ENCODE peak calls at places on chromosomes 11 and 22, in six cellular contexts. G, T, R, W, H and U are unnamed samples.

GRCh38 chr11:44333271-44334218 is 23.6 kb upstream of the ALX4 start:
- DNase-seq in W (no peak), R (no peak), G (no peak), H (no peak), T (no peak), U (no peak)

GRCh38 chr11:405976-406795 is 8.6 kb downstream of the SIGIRR start:
- DNase-seq in H (no peak), G (no peak), W (no peak), R (no peak), T (peak; percentile 64), U (no peak)

GRCh38 chr11:35664977-35665441 is 2.4 kb downstream of the TRIM44 start:
- DNase-seq in G (no peak), T (no peak), R (no peak), W (no peak), H (no peak), U (no peak)

GRCh38 chr11:134536677-134537076 is 124.6 kb upstream of the B3GAT1 start:
- DNase-seq in H (no peak), G (no peak), W (no peak), T (no peak), R (no peak), U (no peak)

GRCh38 chr11:79087957-79088318 is 352.9 kb downstream of the TENM4 start:
- DNase-seq in G (no peak), W (no peak), R (no peak), T (no peak), H (no peak), U (no peak)

GRCh38 chr11:13463779-13464290 is 813 bp upstream of the BTBD10 start:
- DNase-seq in W (no peak), T (no peak), H (no peak), G (no peak), R (no peak), U (no peak)

GRCh38 chr11:78958444-78958843 is 383.8 kb upstream of the NARS2 start:
- DNase-seq in T (no peak), H (no peak), G (no peak), R (no peak), W (no peak), U (no peak)

GRCh38 chr22:17097701-17098100 is 12.9 kb downstream of the IL17RA start:
- DNase-seq in H (no peak), T (peak; percentile 26), G (no peak), W (no peak), R (no peak), U (no peak)

GRCh38 chr11:129319201-129319600 is 56.4 kb upstream of the BARX2 start:
- DNase-seq in W (no peak), G (no peak), T (no peak), R (no peak), H (no peak), U (no peak)

GRCh38 chr22:43878831-43879550 is 12.8 kb downstream of the PNPLA5 start:
- DNase-seq in W (no peak), H (no peak), R (no peak), T (peak; percentile 39), G (no peak), U (no peak)

GRCh38 chr22:17266261-17266971 is 47.2 kb upstream of the ADA2 start:
- DNase-seq in T (peak; percentile 62), H (no peak), G (no peak), W (no peak), R (no peak), U (peak; percentile 89)

GRCh38 chr11:68372625-68373024 is 60.2 kb downstream of the LRP5 start:
- DNase-seq in T (no peak), G (no peak), H (no peak), R (no peak), W (no peak), U (no peak)

GRCh38 chr11:71342951-71343827 is 90.8 kb upstream of the SHANK2 start:
- DNase-seq in T (no peak), G (no peak), R (no peak), H (peak; percentile 8), W (peak; percentile 14), U (peak; percentile 1)

GRCh38 chr11:2466869-2467694 is 22.3 kb downstream of the KCNQ1 start:
- DNase-seq in G (no peak), W (no peak), T (peak; percentile 53), R (no peak), H (no peak), U (no peak)

GRCh38 chr11:119149371-119150275 is 771 bp downstream of the ABCG4 start:
- DNase-seq in T (no peak), H (no peak), G (no peak), R (no peak), W (no peak), U (peak; percentile 26)

GRCh38 chr11:44024977-44025376 is 22.8 kb upstream of the ACCSL start:
- DNase-seq in T (no peak), R (no peak), G (no peak), W (no peak), H (no peak), U (no peak)

GRCh38 chr11:93000511-93001476 is 31.3 kb downstream of the MTNR1B start:
- DNase-seq in G (no peak), W (no peak), H (no peak), R (no peak), T (no peak), U (no peak)

GRCh38 chr22:34414467-34415440 is 494.5 kb upstream of the LARGE1 start:
- DNase-seq in G (peak; percentile 9), W (peak; percentile 61), T (no peak), H (no peak), R (no peak), U (peak; percentile 4)

GRCh38 chr22:38655532-38656255 is 498 bp downstream of the FAM227A start:
- DNase-seq in G (no peak), T (no peak), W (no peak), R (no peak), H (no peak), U (no peak)

GRCh38 chr22:38766076-38766777 is 10.4 kb upstream of the SUN2 start:
- DNase-seq in G (peak; percentile 61), W (peak; percentile 72), R (peak; percentile 42), H (peak; percentile 58), T (no peak), U (peak; percentile 59)

GRCh38 chr11:93477684-93478234 is 65.4 kb downstream of the SMCO4 start:
- DNase-seq in W (no peak), G (no peak), R (no peak), T (no peak), H (no peak), U (peak; percentile 7)

GRCh38 chr11:8156877-8157276 is 11.9 kb downstream of the RIC3 start:
- DNase-seq in G (no peak), T (no peak), H (no peak), W (no peak), R (no peak), U (no peak)

GRCh38 chr11:18804621-18805020 is 13.0 kb upstream of the PTPN5 start:
- DNase-seq in R (no peak), W (no peak), T (no peak), G (no peak), H (no peak), U (no peak)

GRCh38 chr22:19730662-19731360 is 7.5 kb downstream of the GP1BB start:
- DNase-seq in W (peak; percentile 81), H (peak; percentile 78), G (peak; percentile 88), T (peak; percentile 92), R (peak; percentile 69), U (peak; percentile 69)

GRCh38 chr11:1649021-1649420 is 19.4 kb downstream of the KRTAP5-5 start:
- DNase-seq in G (no peak), T (no peak), W (no peak), H (no peak), R (no peak), U (no peak)

GRCh38 chr22:27391092-27391770 is 410.3 kb downstream of the MN1 start:
- DNase-seq in H (no peak), R (no peak), G (no peak), T (peak; percentile 73), W (peak; percentile 53), U (no peak)

GRCh38 chr11:121931748-121932352 is 184.2 kb downstream of the BLID start:
- DNase-seq in T (no peak), R (no peak), W (no peak), H (no peak), G (no peak), U (no peak)